ENCODE peak calls at places on chromosomes 11 and 22, in four cellular contexts. One of them, this sample, is unnamed.

GRCh38 chr11:70068345-70068744 is 9.8 kb upstream of the ANO1 start:
- DNase-seq in neuronal stem cell: no peak
- DNase-seq in 8988T: no peak
- DNase-seq in fibroblast of lung: no peak
- DNase-seq in this sample: no peak

GRCh38 chr11:57778318-57779037 is 16.9 kb downstream of the CTNND1 start:
- DNase-seq in neuronal stem cell: peak; percentile 87
- DNase-seq in 8988T: peak; percentile 29
- DNase-seq in fibroblast of lung: peak; percentile 99
- DNase-seq in this sample: peak; percentile 81

GRCh38 chr11:118911113-118911879 is 14.4 kb downstream of the BCL9L start:
- DNase-seq in neuronal stem cell: no peak
- DNase-seq in 8988T: no peak
- DNase-seq in fibroblast of lung: peak; percentile 61
- DNase-seq in this sample: no peak

GRCh38 chr11:31050061-31050790 is 319.3 kb downstream of the DCDC1 start:
- DNase-seq in neuronal stem cell: no peak
- DNase-seq in 8988T: no peak
- DNase-seq in fibroblast of lung: no peak
- DNase-seq in this sample: no peak

GRCh38 chr11:15291885-15292284 is 177.2 kb downstream of the INSC start:
- DNase-seq in neuronal stem cell: no peak
- DNase-seq in 8988T: no peak
- DNase-seq in fibroblast of lung: no peak
- DNase-seq in this sample: no peak

GRCh38 chr22:48104102-48104738 is 1341.8 kb downstream of the TBC1D22A start:
- DNase-seq in neuronal stem cell: no peak
- DNase-seq in 8988T: no peak
- DNase-seq in fibroblast of lung: no peak
- DNase-seq in this sample: no peak

GRCh38 chr22:26800858-26801257 is 143.5 kb downstream of the MIAT start:
- DNase-seq in neuronal stem cell: peak; percentile 54
- DNase-seq in 8988T: no peak
- DNase-seq in fibroblast of lung: peak; percentile 34
- DNase-seq in this sample: no peak

GRCh38 chr11:115990004-115990447 is 485.8 kb upstream of the CADM1 start:
- DNase-seq in neuronal stem cell: no peak
- DNase-seq in 8988T: no peak
- DNase-seq in fibroblast of lung: no peak
- DNase-seq in this sample: no peak

GRCh38 chr11:95734009-95734572 is 55.5 kb downstream of the FAM76B start:
- DNase-seq in neuronal stem cell: no peak
- DNase-seq in 8988T: no peak
- DNase-seq in fibroblast of lung: no peak
- DNase-seq in this sample: no peak

GRCh38 chr22:45476814-45477213 is 25.9 kb upstream of the FBLN1 start:
- DNase-seq in neuronal stem cell: no peak
- DNase-seq in 8988T: no peak
- DNase-seq in fibroblast of lung: no peak
- DNase-seq in this sample: no peak

GRCh38 chr11:117884994-117885393 is 8.5 kb upstream of the FXYD6 start:
- DNase-seq in neuronal stem cell: no peak
- DNase-seq in 8988T: no peak
- DNase-seq in fibroblast of lung: peak; percentile 41
- DNase-seq in this sample: no peak

GRCh38 chr11:78902771-78903507 is 328.3 kb upstream of the NARS2 start:
- DNase-seq in neuronal stem cell: no peak
- DNase-seq in 8988T: no peak
- DNase-seq in fibroblast of lung: no peak
- DNase-seq in this sample: no peak

GRCh38 chr11:2180347-2180746 is 8.7 kb upstream of the TH start:
- DNase-seq in neuronal stem cell: no peak
- DNase-seq in 8988T: no peak
- DNase-seq in fibroblast of lung: no peak
- DNase-seq in this sample: no peak

GRCh38 chr11:40274017-40274416 is 1185.4 kb downstream of the LRRC4C start:
- DNase-seq in neuronal stem cell: no peak
- DNase-seq in 8988T: no peak
- DNase-seq in fibroblast of lung: peak; percentile 97
- DNase-seq in this sample: no peak

GRCh38 chr22:37904572-37905533 is 1.2 kb upstream of the MICALL1 start:
- DNase-seq in neuronal stem cell: no peak
- DNase-seq in 8988T: peak; percentile 55
- DNase-seq in fibroblast of lung: peak; percentile 99
- DNase-seq in this sample: peak; percentile 94

GRCh38 chr11:64048042-64048854 is 12.5 kb downstream of the FLRT1 start:
- DNase-seq in neuronal stem cell: no peak
- DNase-seq in 8988T: no peak
- DNase-seq in fibroblast of lung: no peak
- DNase-seq in this sample: no peak

GRCh38 chr11:120336641-120337132 is 474 bp downstream of the ARHGEF12 start:
- DNase-seq in neuronal stem cell: no peak
- DNase-seq in 8988T: peak; percentile 61
- DNase-seq in fibroblast of lung: peak; percentile 30
- DNase-seq in this sample: no peak

GRCh38 chr22:40033586-40034380 is 39.0 kb downstream of the FAM83F start:
- DNase-seq in neuronal stem cell: no peak
- DNase-seq in 8988T: no peak
- DNase-seq in fibroblast of lung: no peak
- DNase-seq in this sample: no peak

GRCh38 chr22:35685731-35686130 is 31.9 kb upstream of the APOL5 start:
- DNase-seq in neuronal stem cell: no peak
- DNase-seq in 8988T: no peak
- DNase-seq in fibroblast of lung: peak; percentile 49
- DNase-seq in this sample: no peak

GRCh38 chr11:118319031-118319814 is 14.7 kb downstream of the CD3E start:
- DNase-seq in neuronal stem cell: no peak
- DNase-seq in 8988T: no peak
- DNase-seq in fibroblast of lung: no peak
- DNase-seq in this sample: no peak

GRCh38 chr11:24759742-24760141 is 262.9 kb downstream of the LUZP2 start:
- DNase-seq in neuronal stem cell: no peak
- DNase-seq in 8988T: no peak
- DNase-seq in fibroblast of lung: no peak
- DNase-seq in this sample: no peak

GRCh38 chr11:10855295-10855694 is 2.6 kb downstream of the ZBED5 start:
- DNase-seq in neuronal stem cell: no peak
- DNase-seq in 8988T: no peak
- DNase-seq in fibroblast of lung: no peak
- DNase-seq in this sample: no peak

GRCh38 chr22:29663230-29663826 is 56.5 kb upstream of the CABP7 start:
- DNase-seq in neuronal stem cell: no peak
- DNase-seq in 8988T: no peak
- DNase-seq in fibroblast of lung: peak; percentile 75
- DNase-seq in this sample: no peak

GRCh38 chr22:50469377-50470305 is 5.2 kb downstream of the SBF1 start:
- DNase-seq in neuronal stem cell: no peak
- DNase-seq in 8988T: peak; percentile 70
- DNase-seq in fibroblast of lung: peak; percentile 68
- DNase-seq in this sample: no peak

GRCh38 chr11:77547863-77548551 is 41.7 kb upstream of the AQP11 start:
- DNase-seq in neuronal stem cell: peak; percentile 56
- DNase-seq in 8988T: peak; percentile 45
- DNase-seq in fibroblast of lung: peak; percentile 60
- DNase-seq in this sample: peak; percentile 72

GRCh38 chr11:112794321-112794720 is 166.9 kb upstream of the NCAM1 start:
- DNase-seq in neuronal stem cell: no peak
- DNase-seq in 8988T: no peak
- DNase-seq in fibroblast of lung: peak; percentile 85
- DNase-seq in this sample: no peak

GRCh38 chr11:71432761-71433647 is 15.2 kb downstream of the DHCR7 start:
- DNase-seq in neuronal stem cell: no peak
- DNase-seq in 8988T: no peak
- DNase-seq in fibroblast of lung: no peak
- DNase-seq in this sample: no peak

GRCh38 chr22:22866381-22867111 is 21.1 kb upstream of the IGLL5 start:
- DNase-seq in neuronal stem cell: no peak
- DNase-seq in 8988T: no peak
- DNase-seq in fibroblast of lung: no peak
- DNase-seq in this sample: no peak

GRCh38 chr11:72534859-72535547 is 100.7 kb upstream of the CLPB start:
- DNase-seq in neuronal stem cell: no peak
- DNase-seq in 8988T: peak; percentile 39
- DNase-seq in fibroblast of lung: peak; percentile 41
- DNase-seq in this sample: no peak

GRCh38 chr11:48014917-48015316 is 34.6 kb downstream of the PTPRJ start:
- DNase-seq in neuronal stem cell: no peak
- DNase-seq in 8988T: no peak
- DNase-seq in fibroblast of lung: no peak
- DNase-seq in this sample: no peak

GRCh38 chr11:119065369-119065768 is 2.2 kb upstream of the VPS11 start:
- DNase-seq in neuronal stem cell: no peak
- DNase-seq in 8988T: peak; percentile 61
- DNase-seq in fibroblast of lung: peak; percentile 20
- DNase-seq in this sample: no peak

GRCh38 chr22:37999640-38000272 is 15.4 kb upstream of the SOX10 start:
- DNase-seq in neuronal stem cell: no peak
- DNase-seq in 8988T: no peak
- DNase-seq in fibroblast of lung: peak; percentile 85
- DNase-seq in this sample: no peak

GRCh38 chr11:132161538-132161937 is 791.1 kb downstream of the NTM start:
- DNase-seq in neuronal stem cell: no peak
- DNase-seq in 8988T: no peak
- DNase-seq in fibroblast of lung: no peak
- DNase-seq in this sample: no peak

GRCh38 chr11:13535819-13536218 is 40.0 kb upstream of the PTH start:
- DNase-seq in neuronal stem cell: no peak
- DNase-seq in 8988T: peak; percentile 10
- DNase-seq in fibroblast of lung: no peak
- DNase-seq in this sample: no peak

GRCh38 chr11:41943671-41944070 is 484.2 kb upstream of the LRRC4C start:
- DNase-seq in neuronal stem cell: no peak
- DNase-seq in 8988T: no peak
- DNase-seq in fibroblast of lung: no peak
- DNase-seq in this sample: no peak

GRCh38 chr11:71248251-71248570 is 4.2 kb downstream of the SHANK2 start:
- DNase-seq in neuronal stem cell: no peak
- DNase-seq in 8988T: no peak
- DNase-seq in fibroblast of lung: no peak
- DNase-seq in this sample: no peak

GRCh38 chr11:123653997-123654565 is 343 bp downstream of the SCN3B start:
- DNase-seq in neuronal stem cell: peak; percentile 67
- DNase-seq in 8988T: peak; percentile 67
- DNase-seq in fibroblast of lung: peak; percentile 60
- DNase-seq in this sample: peak; percentile 15

GRCh38 chr22:41657709-41658108 is 31.0 kb downstream of the SNU13 start:
- DNase-seq in neuronal stem cell: no peak
- DNase-seq in 8988T: no peak
- DNase-seq in fibroblast of lung: no peak
- DNase-seq in this sample: no peak

This sample was measured in amniotic stem cell.